ENCODE peak calls at places on chromosomes 7 and 10, in ten cellular contexts. Q is B cell, T is midbrain, D is esophagus squamous epithelium, L is nephron progenitor cell, F is Kasumi-1, A is hypothalamus, C is endothelial cell of umbilical vein, G is HTR-8/SVneo, H is left colon. V is an unnamed sample.

GRCh38 chr10:59560161-59560560 is 149.5 kb downstream of the SLC16A9 start:
- DNase-seq in Q (no peak), C (no peak), D (no peak), G (no peak), H (no peak), F (no peak), T (no peak), A (no peak), L (no peak), V (no peak)

GRCh38 chr10:71083457-71083975 is 128.9 kb upstream of the UNC5B start:
- DNase-seq in G (no peak), D (no peak), H (no peak), L (no peak), C (no peak), A (no peak), T (no peak), Q (no peak), F (no peak), V (no peak)

GRCh38 chr7:68529221-68529620 is 1069.1 kb upstream of the AUTS2 start:
- DNase-seq in C (no peak), G (no peak), H (no peak), D (no peak), L (no peak), A (no peak), F (no peak), Q (no peak), T (no peak), V (no peak)

GRCh38 chr7:148697950-148698396 is 730 bp upstream of the CUL1 start:
- DNase-seq in G (peak), Q (no peak), F (no peak), L (no peak), H (no peak), T (no peak), C (no peak), D (no peak), A (no peak), V (no peak)

GRCh38 chr10:113175756-113176651 is 226.0 kb downstream of the TCF7L2 start:
- DNase-seq in F (no peak), C (no peak), L (no peak), Q (no peak), D (no peak), H (no peak), A (no peak), T (no peak), G (no peak), V (no peak)

GRCh38 chr10:110363572-110364411 is 59.1 kb upstream of the SMNDC1 start:
- DNase-seq in G (no peak), A (peak), Q (no peak), H (no peak), T (peak), F (no peak), L (no peak), D (no peak), C (no peak), V (peak)

GRCh38 chr7:9600974-9601373 is 1167.6 kb downstream of the NXPH1 start:
- DNase-seq in F (no peak), T (no peak), C (no peak), H (no peak), G (no peak), A (no peak), L (peak), D (no peak), Q (no peak), V (no peak)

GRCh38 chr10:86226801-86227201 is 139.8 kb downstream of the GRID1 start:
- DNase-seq in T (no peak), D (no peak), H (no peak), F (no peak), Q (no peak), L (no peak), C (no peak), A (no peak), G (no peak), V (no peak)

GRCh38 chr10:63175534-63175933 is 42.4 kb downstream of the NRBF2 start:
- DNase-seq in G (no peak), C (no peak), Q (no peak), D (no peak), T (no peak), A (no peak), F (no peak), L (no peak), H (no peak), V (no peak)

GRCh38 chr10:126455036-126455765 is 66.9 kb upstream of the ADAM12 start:
- DNase-seq in L (no peak), F (no peak), Q (no peak), D (no peak), A (no peak), T (no peak), G (no peak), C (no peak), H (no peak), V (no peak)

GRCh38 chr7:30062587-30062986 is 34.4 kb downstream of the PLEKHA8 start:
- DNase-seq in H (no peak), L (no peak), F (peak), A (no peak), Q (peak), C (peak), G (peak), D (no peak), T (peak), V (no peak)

GRCh38 chr7:38863609-38864291 is 45.2 kb downstream of the VPS41 start:
- DNase-seq in A (no peak), F (no peak), G (no peak), C (peak), L (no peak), H (no peak), T (no peak), D (no peak), Q (no peak), V (peak)

GRCh38 chr7:50661345-50662058 is 96.3 kb upstream of the DDC start:
- DNase-seq in D (no peak), Q (peak), H (no peak), L (no peak), G (no peak), T (no peak), F (peak), A (no peak), C (no peak), V (no peak)

GRCh38 chr10:32004161-32004591 is 52.0 kb downstream of the KIF5B start:
- DNase-seq in G (no peak), A (peak), T (peak), Q (no peak), D (no peak), H (no peak), C (no peak), F (no peak), L (no peak), V (peak)

GRCh38 chr10:88091490-88092061 is 228.2 kb downstream of the PTEN start:
- DNase-seq in H (no peak), F (peak), Q (peak), A (no peak), D (peak), L (no peak), T (no peak), G (no peak), C (no peak), V (no peak)

GRCh38 chr7:145718129-145718528 is 398.5 kb upstream of the CNTNAP2 start:
- DNase-seq in L (peak), H (no peak), F (no peak), G (no peak), T (no peak), D (no peak), Q (no peak), A (no peak), C (no peak), V (no peak)

GRCh38 chr10:13891542-13892431 is 305.0 kb downstream of the PRPF18 start:
- DNase-seq in G (peak), H (no peak), C (peak), L (peak), T (no peak), Q (peak), A (no peak), F (no peak), D (no peak), V (no peak)

GRCh38 chr7:159209429-159209828 is 64.8 kb upstream of the VIPR2 start:
- DNase-seq in Q (no peak), D (no peak), T (no peak), A (no peak), H (no peak), G (no peak), F (no peak), L (no peak), C (no peak), V (no peak)

GRCh38 chr10:24643679-24644209 is 79.9 kb downstream of the ARHGAP21 start:
- DNase-seq in F (no peak), A (no peak), T (no peak), H (peak), C (no peak), L (no peak), G (no peak), D (no peak), Q (no peak), V (no peak)

GRCh38 chr10:92124524-92125168 is 166.2 kb downstream of the CPEB3 start:
- DNase-seq in F (no peak), L (no peak), D (no peak), G (no peak), A (no peak), T (no peak), H (peak), C (peak), Q (no peak), V (peak)

GRCh38 chr10:52208394-52208793 is 105.7 kb upstream of the DKK1 start:
- DNase-seq in G (no peak), F (no peak), C (no peak), A (no peak), D (no peak), T (no peak), L (no peak), Q (no peak), H (no peak), V (no peak)

GRCh38 chr10:70445718-70446485 is 4.4 kb upstream of the NODAL start:
- DNase-seq in C (no peak), F (no peak), A (no peak), H (no peak), D (no peak), G (no peak), T (no peak), L (no peak), Q (no peak), V (no peak)